ENCODE peak calls at places on chromosomes 12 and 14, in ten cellular contexts. One of them, this sample, is unnamed.

GRCh38 chr12:116019415-116019814 is 258.1 kb downstream of the MED13L start:
- DNase-seq in astrocyte of the cerebellum: no peak
- DNase-seq in neural progenitor cell: no peak
- DNase-seq in esophagus muscularis mucosa: no peak
- DNase-seq in Calu3: no peak
- DNase-seq in AG10803: no peak
- DNase-seq in activated CD8-positive, alpha-beta T cell treated with anti-CD3 and anti-CD28 coated beads for 36 hours: no peak
- DNase-seq in ovary: no peak
- DNase-seq in tibial artery: no peak
- DNase-seq in stomach: no peak
- DNase-seq in this sample: no peak

GRCh38 chr12:47391566-47391965 is 311.8 kb upstream of the AMIGO2 start:
- DNase-seq in AG10803: no peak
- DNase-seq in esophagus muscularis mucosa: no peak
- DNase-seq in astrocyte of the cerebellum: no peak
- DNase-seq in stomach: peak; percentile 26
- DNase-seq in tibial artery: no peak
- DNase-seq in neural progenitor cell: no peak
- DNase-seq in Calu3: no peak
- DNase-seq in activated CD8-positive, alpha-beta T cell treated with anti-CD3 and anti-CD28 coated beads for 36 hours: peak; percentile 93
- DNase-seq in ovary: no peak
- DNase-seq in this sample: no peak

GRCh38 chr14:72613196-72613974 is 280.5 kb downstream of the DPF3 start:
- DNase-seq in neural progenitor cell: no peak
- DNase-seq in Calu3: no peak
- DNase-seq in tibial artery: no peak
- DNase-seq in activated CD8-positive, alpha-beta T cell treated with anti-CD3 and anti-CD28 coated beads for 36 hours: no peak
- DNase-seq in esophagus muscularis mucosa: peak; percentile 89
- DNase-seq in AG10803: no peak
- DNase-seq in ovary: peak; percentile 59
- DNase-seq in stomach: peak; percentile 80
- DNase-seq in astrocyte of the cerebellum: no peak
- DNase-seq in this sample: peak; percentile 63

GRCh38 chr14:98684486-98684885 is 587.5 kb downstream of the BCL11B start:
- DNase-seq in AG10803: no peak
- DNase-seq in neural progenitor cell: no peak
- DNase-seq in stomach: no peak
- DNase-seq in ovary: no peak
- DNase-seq in esophagus muscularis mucosa: peak; percentile 79
- DNase-seq in tibial artery: no peak
- DNase-seq in astrocyte of the cerebellum: no peak
- DNase-seq in Calu3: no peak
- DNase-seq in activated CD8-positive, alpha-beta T cell treated with anti-CD3 and anti-CD28 coated beads for 36 hours: no peak
- DNase-seq in this sample: no peak

GRCh38 chr12:21941522-21942376 is 523 bp upstream of the ABCC9 start:
- DNase-seq in Calu3: no peak
- DNase-seq in AG10803: peak; percentile 43
- DNase-seq in esophagus muscularis mucosa: no peak
- DNase-seq in activated CD8-positive, alpha-beta T cell treated with anti-CD3 and anti-CD28 coated beads for 36 hours: no peak
- DNase-seq in stomach: no peak
- DNase-seq in ovary: peak; percentile 76
- DNase-seq in astrocyte of the cerebellum: no peak
- DNase-seq in tibial artery: peak; percentile 77
- DNase-seq in neural progenitor cell: peak; percentile 79
- DNase-seq in this sample: no peak

GRCh38 chr12:24760162-24760561 is 188.7 kb downstream of the BCAT1 start:
- DNase-seq in activated CD8-positive, alpha-beta T cell treated with anti-CD3 and anti-CD28 coated beads for 36 hours: no peak
- DNase-seq in astrocyte of the cerebellum: no peak
- DNase-seq in esophagus muscularis mucosa: no peak
- DNase-seq in stomach: no peak
- DNase-seq in ovary: no peak
- DNase-seq in neural progenitor cell: peak; percentile 38
- DNase-seq in tibial artery: no peak
- DNase-seq in Calu3: peak; percentile 63
- DNase-seq in AG10803: no peak
- DNase-seq in this sample: no peak

GRCh38 chr12:76037130-76038105 is 5.8 kb upstream of the PHLDA1 start:
- DNase-seq in ovary: no peak
- DNase-seq in tibial artery: no peak
- DNase-seq in Calu3: peak; percentile 52
- DNase-seq in astrocyte of the cerebellum: peak; percentile 83
- DNase-seq in activated CD8-positive, alpha-beta T cell treated with anti-CD3 and anti-CD28 coated beads for 36 hours: peak; percentile 32
- DNase-seq in neural progenitor cell: peak; percentile 83
- DNase-seq in stomach: no peak
- DNase-seq in esophagus muscularis mucosa: no peak
- DNase-seq in AG10803: peak; percentile 86
- DNase-seq in this sample: no peak

GRCh38 chr12:8078400-8078799 is 3.7 kb upstream of the NECAP1 start:
- DNase-seq in stomach: no peak
- DNase-seq in Calu3: peak; percentile 58
- DNase-seq in activated CD8-positive, alpha-beta T cell treated with anti-CD3 and anti-CD28 coated beads for 36 hours: peak; percentile 72
- DNase-seq in ovary: no peak
- DNase-seq in tibial artery: no peak
- DNase-seq in esophagus muscularis mucosa: no peak
- DNase-seq in astrocyte of the cerebellum: peak; percentile 73
- DNase-seq in neural progenitor cell: peak; percentile 62
- DNase-seq in AG10803: peak; percentile 72
- DNase-seq in this sample: no peak

GRCh38 chr12:65822732-65823480 is 1.4 kb upstream of the HMGA2 start:
- DNase-seq in esophagus muscularis mucosa: no peak
- DNase-seq in neural progenitor cell: peak; percentile 88
- DNase-seq in activated CD8-positive, alpha-beta T cell treated with anti-CD3 and anti-CD28 coated beads for 36 hours: peak; percentile 14
- DNase-seq in astrocyte of the cerebellum: peak; percentile 52
- DNase-seq in tibial artery: no peak
- DNase-seq in ovary: peak; percentile 7
- DNase-seq in AG10803: no peak
- DNase-seq in stomach: peak; percentile 38
- DNase-seq in Calu3: peak; percentile 74
- DNase-seq in this sample: peak; percentile 79

GRCh38 chr12:13713746-13714400 is 267.5 kb downstream of the GRIN2B start:
- DNase-seq in AG10803: no peak
- DNase-seq in tibial artery: no peak
- DNase-seq in neural progenitor cell: peak; percentile 54
- DNase-seq in esophagus muscularis mucosa: peak; percentile 66
- DNase-seq in activated CD8-positive, alpha-beta T cell treated with anti-CD3 and anti-CD28 coated beads for 36 hours: no peak
- DNase-seq in ovary: no peak
- DNase-seq in astrocyte of the cerebellum: no peak
- DNase-seq in Calu3: no peak
- DNase-seq in stomach: no peak
- DNase-seq in this sample: no peak

GRCh38 chr12:119802472-119802871 is 74.6 kb downstream of the CIT start:
- DNase-seq in Calu3: no peak
- DNase-seq in ovary: no peak
- DNase-seq in activated CD8-positive, alpha-beta T cell treated with anti-CD3 and anti-CD28 coated beads for 36 hours: no peak
- DNase-seq in neural progenitor cell: peak; percentile 17
- DNase-seq in stomach: no peak
- DNase-seq in tibial artery: peak; percentile 70
- DNase-seq in astrocyte of the cerebellum: peak; percentile 48
- DNase-seq in esophagus muscularis mucosa: no peak
- DNase-seq in AG10803: peak; percentile 86
- DNase-seq in this sample: no peak

GRCh38 chr12:106645074-106645421 is 62.2 kb downstream of the RFX4 start:
- DNase-seq in astrocyte of the cerebellum: peak; percentile 53
- DNase-seq in Calu3: peak; percentile 93
- DNase-seq in AG10803: no peak
- DNase-seq in neural progenitor cell: no peak
- DNase-seq in tibial artery: no peak
- DNase-seq in esophagus muscularis mucosa: peak; percentile 42
- DNase-seq in activated CD8-positive, alpha-beta T cell treated with anti-CD3 and anti-CD28 coated beads for 36 hours: no peak
- DNase-seq in stomach: peak; percentile 71
- DNase-seq in ovary: no peak
- DNase-seq in this sample: no peak

GRCh38 chr14:24051162-24051788 is 534 bp upstream of the CARMIL3 start:
- DNase-seq in neural progenitor cell: no peak
- DNase-seq in ovary: no peak
- DNase-seq in astrocyte of the cerebellum: no peak
- DNase-seq in AG10803: no peak
- DNase-seq in esophagus muscularis mucosa: no peak
- DNase-seq in stomach: peak; percentile 28
- DNase-seq in Calu3: no peak
- DNase-seq in tibial artery: peak; percentile 64
- DNase-seq in activated CD8-positive, alpha-beta T cell treated with anti-CD3 and anti-CD28 coated beads for 36 hours: no peak
- DNase-seq in this sample: peak; percentile 70
- TF ChIP-seq CTCF in neural progenitor cell: no peak
- TF ChIP-seq CTCF in ovary: no peak
- TF ChIP-seq CTCF in astrocyte of the cerebellum: no peak
- TF ChIP-seq CTCF in AG10803: no peak
- TF ChIP-seq CTCF in esophagus muscularis mucosa: no peak
- TF ChIP-seq CTCF in stomach: no peak
- TF ChIP-seq CTCF in Calu3: no peak
- TF ChIP-seq CTCF in tibial artery: no peak
- TF ChIP-seq CTCF in activated CD8-positive, alpha-beta T cell treated with anti-CD3 and anti-CD28 coated beads for 36 hours: no peak
- TF ChIP-seq CTCF in this sample: no peak

GRCh38 chr12:132955094-132955932 is 793 bp downstream of the ZNF605 start:
- DNase-seq in activated CD8-positive, alpha-beta T cell treated with anti-CD3 and anti-CD28 coated beads for 36 hours: peak; percentile 47
- DNase-seq in Calu3: peak; percentile 55
- DNase-seq in neural progenitor cell: peak; percentile 64
- DNase-seq in stomach: peak; percentile 28
- DNase-seq in AG10803: peak; percentile 75
- DNase-seq in tibial artery: no peak
- DNase-seq in esophagus muscularis mucosa: no peak
- DNase-seq in astrocyte of the cerebellum: peak; percentile 12
- DNase-seq in ovary: peak; percentile 32
- DNase-seq in this sample: no peak
- TF ChIP-seq CTCF in activated CD8-positive, alpha-beta T cell treated with anti-CD3 and anti-CD28 coated beads for 36 hours: no peak
- TF ChIP-seq CTCF in Calu3: no peak
- TF ChIP-seq CTCF in neural progenitor cell: peak; percentile 16
- TF ChIP-seq CTCF in stomach: no peak
- TF ChIP-seq CTCF in AG10803: no peak
- TF ChIP-seq CTCF in tibial artery: no peak
- TF ChIP-seq CTCF in esophagus muscularis mucosa: no peak
- TF ChIP-seq CTCF in astrocyte of the cerebellum: no peak
- TF ChIP-seq CTCF in ovary: no peak
- TF ChIP-seq CTCF in this sample: no peak

DNA sequence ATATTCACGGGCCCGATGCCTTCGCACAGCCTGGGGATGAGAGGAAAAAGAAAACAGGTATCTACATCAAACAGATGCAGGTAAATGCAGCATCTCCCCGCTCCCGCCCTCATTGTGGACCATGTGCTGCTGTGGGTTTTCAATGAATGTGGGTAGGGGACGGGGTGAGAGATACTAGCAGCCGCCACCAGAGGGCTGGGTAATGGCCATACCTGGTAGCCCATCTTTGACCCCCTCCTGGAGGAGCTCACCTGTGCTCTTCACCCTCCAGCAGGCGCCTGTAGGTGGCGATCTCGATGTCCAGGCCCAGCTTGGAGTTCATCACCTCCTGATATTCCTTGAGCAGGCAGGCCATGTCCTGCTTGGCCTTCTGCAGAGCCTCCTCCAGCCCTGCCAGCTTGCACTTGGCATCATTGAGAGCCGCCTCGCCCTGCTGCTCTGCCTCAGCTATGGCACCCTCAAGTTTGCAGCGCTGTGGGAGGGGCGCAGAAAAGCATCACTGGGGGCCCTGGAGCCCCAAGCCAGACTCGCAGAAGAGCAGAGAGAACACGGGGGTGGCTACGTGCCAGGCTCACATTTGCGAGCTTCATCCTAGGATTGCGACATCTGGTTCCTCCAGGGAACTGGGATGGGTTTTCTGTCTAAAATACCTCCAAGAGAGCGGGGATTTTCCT is 10.2 kb downstream of the KRT82 start:
- DNase-seq in Calu3: peak; percentile 62
- DNase-seq in astrocyte of the cerebellum: no peak
- DNase-seq in neural progenitor cell: peak; percentile 54
- DNase-seq in tibial artery: no peak
- DNase-seq in stomach: no peak
- DNase-seq in activated CD8-positive, alpha-beta T cell treated with anti-CD3 and anti-CD28 coated beads for 36 hours: peak; percentile 28
- DNase-seq in AG10803: peak; percentile 37
- DNase-seq in ovary: no peak
- DNase-seq in esophagus muscularis mucosa: no peak
- DNase-seq in this sample: no peak
- TF ChIP-seq CTCF in Calu3: peak; percentile 42
- TF ChIP-seq CTCF in astrocyte of the cerebellum: peak; percentile 23
- TF ChIP-seq CTCF in neural progenitor cell: peak; percentile 55
- TF ChIP-seq CTCF in tibial artery: no peak
- TF ChIP-seq CTCF in stomach: no peak
- TF ChIP-seq CTCF in activated CD8-positive, alpha-beta T cell treated with anti-CD3 and anti-CD28 coated beads for 36 hours: peak; percentile 45
- TF ChIP-seq CTCF in AG10803: peak; percentile 6
- TF ChIP-seq CTCF in ovary: no peak
- TF ChIP-seq CTCF in esophagus muscularis mucosa: no peak
- TF ChIP-seq CTCF in this sample: peak; percentile 60

GRCh38 chr12:104046306-104046705 is 3.7 kb downstream of the GLT8D2 start:
- DNase-seq in esophagus muscularis mucosa: no peak
- DNase-seq in astrocyte of the cerebellum: no peak
- DNase-seq in tibial artery: no peak
- DNase-seq in Calu3: no peak
- DNase-seq in neural progenitor cell: no peak
- DNase-seq in AG10803: no peak
- DNase-seq in ovary: no peak
- DNase-seq in activated CD8-positive, alpha-beta T cell treated with anti-CD3 and anti-CD28 coated beads for 36 hours: no peak
- DNase-seq in stomach: no peak
- DNase-seq in this sample: no peak
- TF ChIP-seq CTCF in esophagus muscularis mucosa: no peak
- TF ChIP-seq CTCF in astrocyte of the cerebellum: no peak
- TF ChIP-seq CTCF in tibial artery: no peak
- TF ChIP-seq CTCF in Calu3: no peak
- TF ChIP-seq CTCF in neural progenitor cell: no peak
- TF ChIP-seq CTCF in AG10803: no peak
- TF ChIP-seq CTCF in ovary: no peak
- TF ChIP-seq CTCF in activated CD8-positive, alpha-beta T cell treated with anti-CD3 and anti-CD28 coated beads for 36 hours: no peak
- TF ChIP-seq CTCF in stomach: no peak
- TF ChIP-seq CTCF in this sample: no peak